ENCODE peak calls at places on chromosomes 5 and 9, in seven cellular contexts. G is fibroblast of lung, N is body of pancreas, J is neuronal stem cell, X is BE2C, C is cardiac muscle cell, L is stomach. O is an unnamed sample.
A peak's percentile ranks its signal among the peaks of the same experiment; 100 is the strongest.

GRCh38 chr5:40962207-40962955 is 53.1 kb downstream of the C7 start:
- DNase-seq in G (no peak), N (no peak), J (no peak), X (no peak), C (no peak), L (no peak), O (no peak)

GRCh38 chr9:84271004-84271886 is 69.3 kb downstream of the SLC28A3 start:
- DNase-seq in G (peak; percentile 79), N (peak; percentile 65), J (peak; percentile 67), X (peak; percentile 63), C (peak; percentile 39), L (peak; percentile 36), O (peak; percentile 71)

GRCh38 chr5:98772415-98773213 is 849 bp upstream of the RGMB start:
- DNase-seq in G (peak; percentile 91), N (peak; percentile 84), J (peak; percentile 85), X (peak; percentile 90), C (peak; percentile 85), L (peak; percentile 83), O (peak; percentile 82)

GRCh38 chr5:146513462-146513861 is 2.5 kb downstream of the GPR151 start:
- DNase-seq in G (no peak), N (no peak), J (no peak), X (no peak), C (no peak), L (no peak), O (no peak)

GRCh38 chr5:177332896-177333260 is 18.6 kb downstream of the LMAN2 start:
- DNase-seq in G (no peak), N (no peak), J (no peak), X (peak; percentile 22), C (no peak), L (no peak), O (no peak)

GRCh38 chr5:2797981-2798380 is 46.5 kb upstream of the IRX2 start:
- DNase-seq in G (no peak), N (no peak), J (no peak), X (no peak), C (no peak), L (no peak), O (no peak)

GRCh38 chr9:26928966-26929495 is 18.0 kb downstream of the PLAA start:
- DNase-seq in G (no peak), N (no peak), J (no peak), X (no peak), C (no peak), L (no peak), O (no peak)

GRCh38 chr9:101311759-101312420 is 72.9 kb downstream of the BAAT start:
- DNase-seq in G (peak; percentile 88), N (no peak), J (peak; percentile 72), X (peak; percentile 31), C (peak; percentile 91), L (no peak), O (no peak)

GRCh38 chr5:59746261-59746765 is 147.2 kb downstream of the PDE4D start:
- DNase-seq in G (peak; percentile 76), N (no peak), J (no peak), X (no peak), C (no peak), L (no peak), O (no peak)

GRCh38 chr9:135669616-135670285 is 6.6 kb downstream of the LCN9 start:
- DNase-seq in G (no peak), N (no peak), J (no peak), X (no peak), C (no peak), L (no peak), O (no peak)

GRCh38 chr9:100443781-100444768 is 17.1 kb downstream of the MSANTD3 start:
- DNase-seq in G (peak; percentile 60), N (no peak), J (no peak), X (no peak), C (peak; percentile 14), L (no peak), O (no peak)

GRCh38 chr9:100595391-100596199 is 17.7 kb downstream of the CAVIN4 start:
- DNase-seq in G (peak; percentile 71), N (peak; percentile 15), J (peak; percentile 59), X (peak; percentile 45), C (peak; percentile 74), L (no peak), O (no peak)

GRCh38 chr5:152593388-152593787 is 188.3 kb upstream of the NMUR2 start:
- DNase-seq in G (no peak), N (no peak), J (no peak), X (no peak), C (no peak), L (no peak), O (no peak)

GRCh38 chr9:138043411-138044345 is 166.1 kb downstream of the CACNA1B start:
- DNase-seq in G (no peak), N (no peak), J (no peak), X (no peak), C (no peak), L (peak; percentile 17), O (peak; percentile 38)

GRCh38 chr5:157559301-157559700 is 16.3 kb downstream of the ADAM19 start:
- DNase-seq in G (peak; percentile 41), N (no peak), J (no peak), X (no peak), C (no peak), L (no peak), O (no peak)

GRCh38 chr9:19920401-19920800 is 131.6 kb upstream of the SLC24A2 start:
- DNase-seq in G (no peak), N (no peak), J (no peak), X (no peak), C (no peak), L (no peak), O (no peak)

GRCh38 chr9:86766912-86767311 is 180.4 kb downstream of the GAS1 start:
- DNase-seq in G (peak; percentile 34), N (peak; percentile 61), J (peak; percentile 23), X (no peak), C (no peak), L (no peak), O (peak; percentile 74)

GRCh38 chr9:87481890-87482855 is 15.5 kb upstream of the DAPK1 start:
- DNase-seq in G (no peak), N (no peak), J (no peak), X (no peak), C (no peak), L (no peak), O (no peak)

GRCh38 chr9:127976943-127977871 is 3.6 kb downstream of the EEIG1 start:
- DNase-seq in G (no peak), N (peak; percentile 48), J (no peak), X (no peak), C (no peak), L (no peak), O (no peak)

GRCh38 chr9:136399176-136400037 is 563 bp downstream of the SNAPC4 start:
- DNase-seq in G (no peak), N (peak; percentile 32), J (no peak), X (no peak), C (peak; percentile 33), L (no peak), O (no peak)

GRCh38 chr9:14652729-14653377 is 40.4 kb downstream of the ZDHHC21 start:
- DNase-seq in G (peak; percentile 52), N (peak; percentile 28), J (peak; percentile 14), X (no peak), C (peak; percentile 44), L (no peak), O (no peak)

DNA sequence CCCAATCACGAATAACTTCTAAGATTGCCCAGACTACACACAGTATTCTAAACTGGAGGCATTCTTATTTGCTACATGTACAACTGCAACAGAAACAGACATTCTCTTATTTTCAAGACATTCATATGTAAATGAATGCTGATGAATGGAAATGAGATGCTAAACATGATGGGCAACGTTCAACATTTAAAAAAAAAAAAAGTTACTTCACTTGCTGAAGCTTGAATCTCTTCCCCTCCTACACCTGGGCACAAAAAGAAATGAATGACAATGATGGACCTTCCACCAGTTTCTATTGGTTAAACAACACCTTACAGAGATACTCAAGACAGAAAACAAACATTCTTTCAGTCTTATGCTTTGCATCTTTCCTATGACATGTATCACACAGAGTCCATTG is 160.5 kb downstream of the BNC2 start:
- DNase-seq in G (no peak), N (no peak), J (no peak), X (no peak), C (no peak), L (no peak), O (no peak)
- H3K4me1 ChIP-seq in G (peaks cover 21% of the 10 kb centered on the region), N (no peaks in the 10 kb centered on the region), J (peaks cover 22% of the 10 kb centered on the region), X (no peaks in the 10 kb centered on the region), C (peaks cover 9% of the 10 kb centered on the region), L (peaks cover 4% of the 10 kb centered on the region), O (no peaks in the 10 kb centered on the region)

DNA sequence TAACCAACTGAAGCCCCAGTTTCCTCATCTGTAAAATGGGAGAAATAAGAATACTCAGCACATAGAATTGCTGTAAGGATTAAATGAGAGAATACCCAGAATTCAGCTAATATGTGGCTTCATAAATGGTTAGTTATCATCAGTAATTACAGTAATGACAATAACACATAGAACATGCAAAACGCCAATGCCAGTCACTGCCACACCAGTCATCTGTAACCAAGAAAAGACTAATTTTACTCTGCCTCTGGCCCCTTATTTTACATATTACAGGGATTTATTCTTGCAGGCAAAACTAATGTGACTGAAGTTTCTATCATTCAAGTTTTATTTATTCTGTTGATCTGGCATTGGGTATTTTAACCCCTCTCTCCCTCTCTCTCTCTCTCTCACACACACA is 46.5 kb downstream of the EBF1 start:
- DNase-seq in G (no peak), N (no peak), J (no peak), X (no peak), C (no peak), L (no peak), O (no peak)
- H3K4me1 ChIP-seq in G (peaks cover 18% of the 10 kb centered on the region), N (no peaks in the 10 kb centered on the region), J (peaks cover 32% of the 10 kb centered on the region), X (peaks cover 10% of the 10 kb centered on the region), C (no peaks in the 10 kb centered on the region), L (peaks cover 16% of the 10 kb centered on the region), O (peaks cover 46% of the 10 kb centered on the region)

GRCh38 chr5:113266227-113266912 is 168.4 kb downstream of the TSSK1B start:
- DNase-seq in G (no peak), N (no peak), J (no peak), X (no peak), C (no peak), L (no peak), O (no peak)

GRCh38 chr5:113263545-113263944 is 171.2 kb downstream of the TSSK1B start:
- DNase-seq in G (no peak), N (no peak), J (no peak), X (no peak), C (no peak), L (no peak), O (no peak)

GRCh38 chr5:113266913-113267227 is 167.9 kb downstream of the TSSK1B start:
- DNase-seq in G (no peak), N (no peak), J (no peak), X (peak; percentile 32), C (no peak), L (no peak), O (no peak)

GRCh38 chr5:113264061-113264460 is 170.7 kb downstream of the TSSK1B start:
- DNase-seq in G (peak; percentile 96), N (no peak), J (no peak), X (no peak), C (no peak), L (no peak), O (no peak)

DNA sequence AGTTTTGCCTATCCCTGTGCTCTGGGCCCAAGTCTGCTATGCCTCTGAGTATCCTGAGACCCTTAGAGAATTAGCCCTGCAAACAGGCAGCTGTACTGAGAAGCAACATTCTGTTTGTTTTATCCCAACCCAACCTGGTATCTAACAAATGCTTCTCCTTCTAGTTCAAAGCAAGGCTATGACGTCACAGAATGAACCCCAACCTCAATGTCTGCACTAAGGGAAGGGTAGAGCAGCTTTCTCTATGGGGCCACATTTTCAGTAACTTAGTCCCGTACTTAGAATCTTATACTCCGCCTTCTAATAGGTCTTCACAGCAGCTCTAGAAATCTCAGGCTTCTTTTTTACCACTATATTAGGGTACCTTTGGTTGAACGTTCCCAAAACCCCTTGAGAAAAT is 169.6 kb downstream of the TSSK1B start:
- DNase-seq in G (no peak), N (no peak), J (no peak), X (no peak), C (no peak), L (no peak), O (no peak)
- H3K4me1 ChIP-seq in G (no peaks in the 10 kb centered on the region), N (peaks cover 12% of the 10 kb centered on the region), J (peaks cover 12% of the 10 kb centered on the region), X (peaks cover 43% of the 10 kb centered on the region), C (peaks cover 12% of the 10 kb centered on the region), L (no peaks in the 10 kb centered on the region), O (no peaks in the 10 kb centered on the region)

GRCh38 chr9:133981589-133981957 is 10.6 kb downstream of the VAV2 start:
- DNase-seq in G (no peak), N (no peak), J (no peak), X (no peak), C (no peak), L (no peak), O (no peak)
- H3K4me1 ChIP-seq in G (peaks cover 7% of the 10 kb centered on the region), N (peaks cover 84% of the 10 kb centered on the region), J (peaks cover 29% of the 10 kb centered on the region), X (peaks cover 46% of the 10 kb centered on the region), C (peaks cover 10% of the 10 kb centered on the region), L (peaks cover 24% of the 10 kb centered on the region), O (peaks cover 17% of the 10 kb centered on the region)